ENCODE peak calls at places on chromosomes 5 and 9, in ten cellular contexts. One of them, this sample, is unnamed.

GRCh38 chr9:129696803-129697110 is 31.3 kb downstream of the PRRX2 start:
- DNase-seq in left kidney: no peak
- DNase-seq in HuH-7: no peak
- DNase-seq in cardiac muscle cell: no peak
- DNase-seq in psoas muscle: no peak
- DNase-seq in aorta: no peak
- DNase-seq in activated naive CD8-positive, alpha-beta T cell treated with anti-CD3 and anti-CD28 coated beads, Interleukin-2, amount 50 U/mL, for 24 hours: no peak
- DNase-seq in ACHN: no peak
- DNase-seq in NCI-H1417: no peak
- DNase-seq in tibial artery: no peak
- DNase-seq in this sample: no peak

GRCh38 chr5:17151686-17152085 is 65.7 kb upstream of the BASP1 start:
- DNase-seq in cardiac muscle cell: no peak
- DNase-seq in NCI-H1417: no peak
- DNase-seq in ACHN: no peak
- DNase-seq in aorta: no peak
- DNase-seq in left kidney: no peak
- DNase-seq in HuH-7: no peak
- DNase-seq in psoas muscle: no peak
- DNase-seq in activated naive CD8-positive, alpha-beta T cell treated with anti-CD3 and anti-CD28 coated beads, Interleukin-2, amount 50 U/mL, for 24 hours: no peak
- DNase-seq in tibial artery: no peak
- DNase-seq in this sample: no peak

GRCh38 chr5:88683506-88684135 is 199.4 kb downstream of the MEF2C start:
- DNase-seq in cardiac muscle cell: no peak
- DNase-seq in activated naive CD8-positive, alpha-beta T cell treated with anti-CD3 and anti-CD28 coated beads, Interleukin-2, amount 50 U/mL, for 24 hours: no peak
- DNase-seq in left kidney: peak
- DNase-seq in NCI-H1417: peak
- DNase-seq in psoas muscle: no peak
- DNase-seq in HuH-7: no peak
- DNase-seq in aorta: peak
- DNase-seq in tibial artery: no peak
- DNase-seq in ACHN: no peak
- DNase-seq in this sample: no peak

GRCh38 chr9:136679431-136679941 is 7.8 kb downstream of the AGPAT2 start:
- DNase-seq in psoas muscle: peak
- DNase-seq in cardiac muscle cell: peak
- DNase-seq in HuH-7: no peak
- DNase-seq in left kidney: no peak
- DNase-seq in tibial artery: peak
- DNase-seq in NCI-H1417: no peak
- DNase-seq in ACHN: no peak
- DNase-seq in aorta: peak
- DNase-seq in activated naive CD8-positive, alpha-beta T cell treated with anti-CD3 and anti-CD28 coated beads, Interleukin-2, amount 50 U/mL, for 24 hours: no peak
- DNase-seq in this sample: peak

GRCh38 chr5:73858054-73858453 is 232.1 kb downstream of the ARHGEF28 start:
- DNase-seq in psoas muscle: no peak
- DNase-seq in NCI-H1417: no peak
- DNase-seq in ACHN: no peak
- DNase-seq in HuH-7: peak
- DNase-seq in cardiac muscle cell: no peak
- DNase-seq in aorta: no peak
- DNase-seq in tibial artery: no peak
- DNase-seq in activated naive CD8-positive, alpha-beta T cell treated with anti-CD3 and anti-CD28 coated beads, Interleukin-2, amount 50 U/mL, for 24 hours: no peak
- DNase-seq in left kidney: no peak
- DNase-seq in this sample: no peak

GRCh38 chr5:44952376-44952775 is 143.6 kb downstream of the MRPS30 start:
- DNase-seq in cardiac muscle cell: peak
- DNase-seq in activated naive CD8-positive, alpha-beta T cell treated with anti-CD3 and anti-CD28 coated beads, Interleukin-2, amount 50 U/mL, for 24 hours: no peak
- DNase-seq in NCI-H1417: peak
- DNase-seq in HuH-7: peak
- DNase-seq in ACHN: peak
- DNase-seq in left kidney: peak
- DNase-seq in psoas muscle: no peak
- DNase-seq in tibial artery: no peak
- DNase-seq in aorta: no peak
- DNase-seq in this sample: no peak

GRCh38 chr9:126534431-126535186 is 79.1 kb upstream of the LMX1B start:
- DNase-seq in tibial artery: no peak
- DNase-seq in aorta: no peak
- DNase-seq in cardiac muscle cell: no peak
- DNase-seq in left kidney: peak
- DNase-seq in activated naive CD8-positive, alpha-beta T cell treated with anti-CD3 and anti-CD28 coated beads, Interleukin-2, amount 50 U/mL, for 24 hours: no peak
- DNase-seq in psoas muscle: no peak
- DNase-seq in NCI-H1417: peak
- DNase-seq in HuH-7: no peak
- DNase-seq in ACHN: no peak
- DNase-seq in this sample: no peak

GRCh38 chr5:181050016-181050415 is 9.9 kb downstream of the BTNL9 start:
- DNase-seq in ACHN: no peak
- DNase-seq in aorta: no peak
- DNase-seq in psoas muscle: no peak
- DNase-seq in NCI-H1417: no peak
- DNase-seq in left kidney: no peak
- DNase-seq in activated naive CD8-positive, alpha-beta T cell treated with anti-CD3 and anti-CD28 coated beads, Interleukin-2, amount 50 U/mL, for 24 hours: no peak
- DNase-seq in cardiac muscle cell: no peak
- DNase-seq in HuH-7: no peak
- DNase-seq in tibial artery: no peak
- DNase-seq in this sample: no peak

GRCh38 chr5:82918311-82919031 is 158.7 kb downstream of the TMEM167A start:
- DNase-seq in left kidney: no peak
- DNase-seq in aorta: no peak
- DNase-seq in cardiac muscle cell: no peak
- DNase-seq in activated naive CD8-positive, alpha-beta T cell treated with anti-CD3 and anti-CD28 coated beads, Interleukin-2, amount 50 U/mL, for 24 hours: no peak
- DNase-seq in tibial artery: no peak
- DNase-seq in psoas muscle: no peak
- DNase-seq in ACHN: no peak
- DNase-seq in HuH-7: no peak
- DNase-seq in NCI-H1417: no peak
- DNase-seq in this sample: no peak

GRCh38 chr9:109857337-109857736 is 77.3 kb downstream of the PALM2AKAP2 start:
- DNase-seq in aorta: no peak
- DNase-seq in tibial artery: no peak
- DNase-seq in HuH-7: no peak
- DNase-seq in left kidney: peak
- DNase-seq in psoas muscle: no peak
- DNase-seq in activated naive CD8-positive, alpha-beta T cell treated with anti-CD3 and anti-CD28 coated beads, Interleukin-2, amount 50 U/mL, for 24 hours: no peak
- DNase-seq in cardiac muscle cell: no peak
- DNase-seq in ACHN: no peak
- DNase-seq in NCI-H1417: no peak
- DNase-seq in this sample: no peak

GRCh38 chr5:34699155-34700077 is 43.3 kb downstream of the RAI14 start:
- DNase-seq in cardiac muscle cell: no peak
- DNase-seq in tibial artery: no peak
- DNase-seq in ACHN: no peak
- DNase-seq in left kidney: peak
- DNase-seq in NCI-H1417: no peak
- DNase-seq in aorta: no peak
- DNase-seq in HuH-7: peak
- DNase-seq in psoas muscle: no peak
- DNase-seq in activated naive CD8-positive, alpha-beta T cell treated with anti-CD3 and anti-CD28 coated beads, Interleukin-2, amount 50 U/mL, for 24 hours: no peak
- DNase-seq in this sample: no peak

GRCh38 chr9:2093920-2094597 is 78.9 kb downstream of the SMARCA2 start:
- DNase-seq in tibial artery: no peak
- DNase-seq in psoas muscle: no peak
- DNase-seq in HuH-7: no peak
- DNase-seq in cardiac muscle cell: peak
- DNase-seq in activated naive CD8-positive, alpha-beta T cell treated with anti-CD3 and anti-CD28 coated beads, Interleukin-2, amount 50 U/mL, for 24 hours: no peak
- DNase-seq in NCI-H1417: no peak
- DNase-seq in aorta: peak
- DNase-seq in left kidney: peak
- DNase-seq in ACHN: peak
- DNase-seq in this sample: peak

GRCh38 chr9:69549310-69550202 is 122.6 kb downstream of the APBA1 start:
- DNase-seq in activated naive CD8-positive, alpha-beta T cell treated with anti-CD3 and anti-CD28 coated beads, Interleukin-2, amount 50 U/mL, for 24 hours: no peak
- DNase-seq in left kidney: peak
- DNase-seq in aorta: no peak
- DNase-seq in psoas muscle: no peak
- DNase-seq in tibial artery: no peak
- DNase-seq in HuH-7: peak
- DNase-seq in ACHN: peak
- DNase-seq in NCI-H1417: peak
- DNase-seq in cardiac muscle cell: peak
- DNase-seq in this sample: no peak

GRCh38 chr5:15501057-15501791 is 1.2 kb downstream of the FBXL7 start:
- DNase-seq in left kidney: peak
- DNase-seq in activated naive CD8-positive, alpha-beta T cell treated with anti-CD3 and anti-CD28 coated beads, Interleukin-2, amount 50 U/mL, for 24 hours: no peak
- DNase-seq in tibial artery: peak
- DNase-seq in aorta: peak
- DNase-seq in cardiac muscle cell: peak
- DNase-seq in HuH-7: no peak
- DNase-seq in NCI-H1417: no peak
- DNase-seq in ACHN: peak
- DNase-seq in psoas muscle: peak
- DNase-seq in this sample: peak

GRCh38 chr5:158060216-158060615 is 201.3 kb upstream of the CLINT1 start:
- DNase-seq in NCI-H1417: no peak
- DNase-seq in HuH-7: no peak
- DNase-seq in psoas muscle: no peak
- DNase-seq in ACHN: no peak
- DNase-seq in aorta: no peak
- DNase-seq in cardiac muscle cell: no peak
- DNase-seq in activated naive CD8-positive, alpha-beta T cell treated with anti-CD3 and anti-CD28 coated beads, Interleukin-2, amount 50 U/mL, for 24 hours: no peak
- DNase-seq in left kidney: no peak
- DNase-seq in tibial artery: no peak
- DNase-seq in this sample: no peak

GRCh38 chr9:103335461-103335860 is 340.3 kb downstream of the CYLC2 start:
- DNase-seq in left kidney: no peak
- DNase-seq in psoas muscle: no peak
- DNase-seq in tibial artery: no peak
- DNase-seq in cardiac muscle cell: no peak
- DNase-seq in ACHN: no peak
- DNase-seq in NCI-H1417: no peak
- DNase-seq in HuH-7: no peak
- DNase-seq in activated naive CD8-positive, alpha-beta T cell treated with anti-CD3 and anti-CD28 coated beads, Interleukin-2, amount 50 U/mL, for 24 hours: no peak
- DNase-seq in aorta: no peak
- DNase-seq in this sample: no peak